ENCODE peak calls at places on chromosome 20, in six cellular contexts. O, M, T, Y, S and I are unnamed samples.

GRCh38 chr20:5002077-5002413 is 735 bp upstream of the SLC23A2 start:
- DNase-seq in O (no peak), M (no peak), T (no peak), Y (no peak), S (no peak), I (no peak)

GRCh38 chr20:63056236-63057132 is 49.7 kb upstream of the BHLHE23 start:
- DNase-seq in O (peak; percentile 46), M (peak; percentile 11), T (peak; percentile 3), Y (peak; percentile 18), S (peak; percentile 88), I (peak; percentile 67)

GRCh38 chr20:18256440-18257090 is 31.8 kb upstream of the ZNF133 start:
- DNase-seq in O (no peak), M (no peak), T (no peak), Y (no peak), S (no peak), I (no peak)

GRCh38 chr20:23145281-23145700 is 59.2 kb upstream of the CD93 start:
- DNase-seq in O (no peak), M (peak; percentile 89), T (peak; percentile 46), Y (no peak), S (no peak), I (no peak)

GRCh38 chr20:16619953-16620352 is 46.7 kb upstream of the KIF16B start:
- DNase-seq in O (no peak), M (no peak), T (no peak), Y (no peak), S (no peak), I (no peak)

GRCh38 chr20:3777726-3778629 is 3.3 kb downstream of the SPEF1 start:
- DNase-seq in O (peak; percentile 81), M (no peak), T (no peak), Y (peak; percentile 60), S (peak; percentile 68), I (peak; percentile 82)

GRCh38 chr20:52312131-52312729 is 120.7 kb upstream of the ZFP64 start:
- DNase-seq in O (no peak), M (peak; percentile 67), T (peak; percentile 68), Y (peak; percentile 61), S (peak; percentile 55), I (peak; percentile 52)

GRCh38 chr20:39264506-39265172 is 302.5 kb downstream of the DHX35 start:
- DNase-seq in O (no peak), M (peak; percentile 86), T (peak; percentile 72), Y (peak; percentile 46), S (peak; percentile 70), I (no peak)

GRCh38 chr20:19408971-19409370 is 196.5 kb downstream of the SLC24A3 start:
- DNase-seq in O (no peak), M (no peak), T (no peak), Y (no peak), S (no peak), I (no peak)

GRCh38 chr20:19077370-19078220 is 134.8 kb upstream of the SLC24A3 start:
- DNase-seq in O (no peak), M (no peak), T (no peak), Y (no peak), S (no peak), I (no peak)